ENCODE peak calls at places on chromosomes 7 and 10, in ten cellular contexts. K, B, U, S, N, F, A, O, T and H are unnamed samples.

GRCh38 chr10:132457328-132458070 is 60.5 kb downstream of the PWWP2B start:
- DNase-seq in K (no peak), B (no peak), U (no peak), S (no peak), N (no peak), F (no peak), A (no peak), O (no peak), T (no peak), H (no peak)

GRCh38 chr7:67413670-67414069 is 417.0 kb downstream of the TYW1 start:
- DNase-seq in K (no peak), B (no peak), U (no peak), S (no peak), N (no peak), F (peak; percentile 91), A (no peak), O (no peak), T (no peak), H (no peak)

GRCh38 chr7:8500286-8500685 is 66.9 kb downstream of the NXPH1 start:
- DNase-seq in K (no peak), B (no peak), U (peak; percentile 77), S (no peak), N (no peak), F (no peak), A (no peak), O (no peak), T (no peak), H (no peak)

GRCh38 chr10:133307776-133308430 is 769 bp downstream of the TUBGCP2 start:
- DNase-seq in K (peak; percentile 82), B (no peak), U (no peak), S (peak; percentile 80), N (no peak), F (peak; percentile 52), A (peak; percentile 57), O (peak; percentile 88), T (peak; percentile 64), H (peak; percentile 83)

GRCh38 chr10:24866615-24867583 is 85.5 kb downstream of the PRTFDC1 start:
- DNase-seq in K (no peak), B (no peak), U (no peak), S (no peak), N (no peak), F (no peak), A (peak; percentile 72), O (no peak), T (peak; percentile 37), H (no peak)

GRCh38 chr7:2100278-2101205 is 132.2 kb downstream of the MAD1L1 start:
- DNase-seq in K (no peak), B (no peak), U (no peak), S (no peak), N (no peak), F (no peak), A (no peak), O (no peak), T (no peak), H (no peak)

GRCh38 chr10:33337335-33337854 is 2.9 kb upstream of the NRP1 start:
- DNase-seq in K (no peak), B (no peak), U (no peak), S (no peak), N (no peak), F (peak; percentile 32), A (peak; percentile 93), O (no peak), T (peak; percentile 47), H (no peak)

GRCh38 chr10:15238553-15239335 is 70.3 kb upstream of the NMT2 start:
- DNase-seq in K (no peak), B (no peak), U (no peak), S (no peak), N (peak; percentile 19), F (no peak), A (peak; percentile 49), O (no peak), T (no peak), H (no peak)

GRCh38 chr7:12257582-12257981 is 46.5 kb downstream of the TMEM106B start:
- DNase-seq in K (no peak), B (no peak), U (no peak), S (peak; percentile 6), N (no peak), F (no peak), A (peak; percentile 46), O (no peak), T (no peak), H (peak; percentile 37)

GRCh38 chr7:27605689-27606269 is 56.9 kb downstream of the HIBADH start:
- DNase-seq in K (no peak), B (no peak), U (peak; percentile 31), S (no peak), N (no peak), F (peak; percentile 61), A (peak; percentile 60), O (no peak), T (peak; percentile 6), H (no peak)

GRCh38 chr10:89516149-89516832 is 19.1 kb downstream of the SLC16A12 start:
- DNase-seq in K (no peak), B (no peak), U (no peak), S (no peak), N (peak; percentile 85), F (no peak), A (peak; percentile 97), O (no peak), T (peak; percentile 66), H (no peak)

GRCh38 chr7:1460757-1461639 is 1.7 kb upstream of the MICALL2 start:
- DNase-seq in K (no peak), B (no peak), U (no peak), S (no peak), N (peak; percentile 45), F (no peak), A (peak; percentile 39), O (no peak), T (peak; percentile 45), H (no peak)

GRCh38 chr10:18666810-18667209 is 7.6 kb downstream of the ARL5B start:
- DNase-seq in K (no peak), B (no peak), U (no peak), S (no peak), N (no peak), F (no peak), A (peak; percentile 77), O (no peak), T (no peak), H (no peak)

GRCh38 chr7:99624487-99624886 is 7.7 kb downstream of the ZSCAN25 start:
- DNase-seq in K (peak; percentile 41), B (no peak), U (no peak), S (peak; percentile 67), N (no peak), F (no peak), A (no peak), O (peak; percentile 52), T (no peak), H (peak; percentile 70)

GRCh38 chr7:148963583-148964509 is 64.5 kb downstream of the PDIA4 start:
- DNase-seq in K (no peak), B (no peak), U (no peak), S (no peak), N (no peak), F (peak; percentile 19), A (no peak), O (no peak), T (no peak), H (no peak)

GRCh38 chr10:28036587-28036986 is 37.7 kb upstream of the ODAD2 start:
- DNase-seq in K (no peak), B (no peak), U (no peak), S (no peak), N (no peak), F (no peak), A (peak; percentile 89), O (no peak), T (no peak), H (no peak)

GRCh38 chr7:130154131-130154500 is 51.1 kb downstream of the TMEM209 start:
- DNase-seq in K (no peak), B (peak; percentile 64), U (peak; percentile 69), S (no peak), N (no peak), F (no peak), A (no peak), O (no peak), T (no peak), H (no peak)

GRCh38 chr7:771241-772004 is 44.3 kb upstream of the PRKAR1B start:
- DNase-seq in K (no peak), B (no peak), U (no peak), S (no peak), N (peak; percentile 6), F (no peak), A (peak; percentile 11), O (no peak), T (peak; percentile 44), H (no peak)

GRCh38 chr7:152640829-152641228 is 35.1 kb downstream of the XRCC2 start:
- DNase-seq in K (no peak), B (no peak), U (no peak), S (no peak), N (no peak), F (no peak), A (no peak), O (no peak), T (no peak), H (no peak)

GRCh38 chr10:73553726-73554125 is 37.4 kb downstream of the USP54 start:
- DNase-seq in K (no peak), B (no peak), U (no peak), S (no peak), N (no peak), F (peak; percentile 66), A (no peak), O (no peak), T (no peak), H (no peak)

GRCh38 chr10:93757136-93757535 is 600 bp upstream of the LGI1 start:
- DNase-seq in K (no peak), B (no peak), U (no peak), S (no peak), N (no peak), F (no peak), A (no peak), O (no peak), T (no peak), H (no peak)

GRCh38 chr7:127253289-127254162 is 785 bp upstream of the GRM8 start:
- DNase-seq in K (peak; percentile 62), B (no peak), U (peak; percentile 71), S (peak; percentile 22), N (no peak), F (peak; percentile 69), A (peak; percentile 50), O (peak; percentile 46), T (peak; percentile 46), H (peak; percentile 50)

GRCh38 chr7:66549466-66549865 is 79.2 kb upstream of the KCTD7 start:
- DNase-seq in K (no peak), B (no peak), U (no peak), S (no peak), N (no peak), F (no peak), A (no peak), O (no peak), T (no peak), H (no peak)

GRCh38 chr7:41161188-41161587 is 541.7 kb downstream of the INHBA start:
- DNase-seq in K (no peak), B (no peak), U (no peak), S (no peak), N (no peak), F (no peak), A (peak; percentile 17), O (no peak), T (no peak), H (no peak)

GRCh38 chr7:47415289-47416212 is 166.4 kb downstream of the TNS3 start:
- DNase-seq in K (no peak), B (no peak), U (no peak), S (no peak), N (no peak), F (no peak), A (no peak), O (no peak), T (no peak), H (no peak)

GRCh38 chr7:2005746-2006145 is 227.0 kb downstream of the MAD1L1 start:
- DNase-seq in K (no peak), B (no peak), U (no peak), S (no peak), N (no peak), F (no peak), A (no peak), O (no peak), T (no peak), H (no peak)

GRCh38 chr7:102152672-102153585 is 133.7 kb upstream of the SH2B2 start:
- DNase-seq in K (no peak), B (no peak), U (no peak), S (no peak), N (peak; percentile 9), F (no peak), A (peak; percentile 46), O (no peak), T (no peak), H (no peak)

GRCh38 chr7:47581821-47582747 is at the start of gene TNS3:
- DNase-seq in K (no peak), B (no peak), U (no peak), S (no peak), N (no peak), F (no peak), A (peak; percentile 63), O (no peak), T (no peak), H (no peak)